ENCODE peak calls at places on chromosomes 5 and 9, in seven cellular contexts. N is MCF 10A; I is Peyer's patch; M is nephron progenitor cell; A is colonic mucosa; J is naive thymus-derived CD8-positive, alpha-beta T cell; V is activated CD4-positive, alpha-beta T cell treated with anti-CD3 and anti-CD28 coated beads, Interleukin-2, amount 50 U/mL, for 1 hour. X is an unnamed sample.

GRCh38 chr9:98709968-98710965 is 1.5 kb upstream of the GABBR2 start:
- DNase-seq in M (peak), A (no peak), N (peak), J (no peak), I (no peak), V (no peak), X (no peak)

GRCh38 chr9:126919193-126919592 is 4.6 kb downstream of the RALGPS1 start:
- DNase-seq in N (no peak), M (no peak), A (no peak), J (no peak), V (no peak), I (no peak), X (no peak)

GRCh38 chr5:38148021-38148625 is 110.2 kb upstream of the EGFLAM start:
- DNase-seq in A (no peak), I (no peak), N (no peak), M (no peak), V (no peak), J (no peak), X (no peak)

GRCh38 chr5:73419414-73420390 is 28.9 kb downstream of the FOXD1 start:
- DNase-seq in I (no peak), M (peak), A (no peak), J (no peak), N (no peak), V (no peak), X (no peak)

GRCh38 chr5:32331217-32331926 is 18.6 kb upstream of the MTMR12 start:
- DNase-seq in J (no peak), N (no peak), V (no peak), M (peak), A (peak), I (no peak), X (peak)

GRCh38 chr9:37026936-37027581 is 7.0 kb downstream of the PAX5 start:
- DNase-seq in J (no peak), A (no peak), V (no peak), I (no peak), N (no peak), M (no peak), X (no peak)

GRCh38 chr5:127442085-127442484 is 75.4 kb upstream of the PRRC1 start:
- DNase-seq in N (peak), A (no peak), I (no peak), M (no peak), V (no peak), J (no peak), X (no peak)

GRCh38 chr5:149247726-149248125 is 23.9 kb upstream of the AFAP1L1 start:
- DNase-seq in V (no peak), I (no peak), J (no peak), N (no peak), A (no peak), M (no peak), X (no peak)

GRCh38 chr9:99980578-99980977 is 74.1 kb downstream of the STX17 start:
- DNase-seq in N (no peak), I (no peak), V (no peak), M (no peak), J (no peak), A (no peak), X (no peak)

GRCh38 chr5:178434016-178434761 is 156.0 kb downstream of the COL23A1 start:
- DNase-seq in M (no peak), V (no peak), N (no peak), A (no peak), J (no peak), I (no peak), X (no peak)

GRCh38 chr5:9380108-9380507 is 165.8 kb downstream of the SEMA5A start:
- DNase-seq in N (peak), I (no peak), M (no peak), A (no peak), J (no peak), V (no peak), X (no peak)

GRCh38 chr5:66684663-66685062 is 88.5 kb downstream of the MAST4 start:
- DNase-seq in J (no peak), A (no peak), I (no peak), M (no peak), V (no peak), N (no peak), X (no peak)

GRCh38 chr5:176658007-176658599 is 10.8 kb downstream of the TSPAN17 start:
- DNase-seq in V (peak), A (peak), J (peak), N (peak), M (peak), I (peak), X (peak)

GRCh38 chr9:114392749-114393112 is 4.9 kb upstream of the AKNA start:
- DNase-seq in N (no peak), A (peak), M (no peak), I (no peak), V (no peak), J (no peak), X (peak)

GRCh38 chr5:5373351-5374033 is 49.0 kb upstream of the ICE1 start:
- DNase-seq in J (no peak), M (no peak), I (no peak), V (no peak), N (no peak), A (no peak), X (no peak)

GRCh38 chr5:83645936-83646335 is 74.7 kb downstream of the HAPLN1 start:
- DNase-seq in I (no peak), A (no peak), M (no peak), J (no peak), V (no peak), N (peak), X (no peak)

GRCh38 chr5:122078116-122078865 is at the start of gene LOX:
- DNase-seq in I (peak), A (peak), M (peak), J (no peak), V (no peak), N (peak), X (peak)

GRCh38 chr5:127909078-127909477 is 174.5 kb upstream of the SLC12A2 start:
- DNase-seq in M (peak), N (peak), J (no peak), I (no peak), V (no peak), A (peak), X (peak)

GRCh38 chr9:4079906-4080305 is 220.0 kb downstream of the GLIS3 start:
- DNase-seq in A (no peak), I (no peak), J (no peak), M (no peak), N (no peak), V (no peak), X (no peak)

GRCh38 chr5:39478851-39479250 is 54.1 kb upstream of the DAB2 start:
- DNase-seq in M (no peak), N (no peak), I (no peak), J (no peak), A (no peak), V (no peak), X (no peak)

GRCh38 chr9:88593537-88594185 is 58.7 kb downstream of the NXNL2 start:
- DNase-seq in A (peak), J (peak), N (peak), V (peak), I (no peak), M (peak), X (peak)

GRCh38 chr5:149127394-149127955 is 13.8 kb upstream of the ABLIM3 start:
- DNase-seq in N (peak), J (no peak), M (no peak), I (no peak), V (no peak), A (no peak), X (no peak)

GRCh38 chr5:89827388-89827787 is 582.2 kb downstream of the CETN3 start:
- DNase-seq in I (no peak), V (no peak), J (no peak), M (no peak), A (no peak), N (no peak), X (no peak)

GRCh38 chr9:130288926-130289705 is 23.6 kb downstream of the HMCN2 start:
- DNase-seq in M (no peak), V (no peak), N (no peak), A (no peak), J (no peak), I (peak), X (no peak)

GRCh38 chr9:2824564-2824963 is 19.3 kb downstream of the PUM3 start:
- DNase-seq in N (no peak), I (no peak), V (no peak), A (no peak), J (no peak), M (peak), X (peak)

GRCh38 chr5:35999547-35999946 is 8.4 kb upstream of the UGT3A1 start:
- DNase-seq in M (no peak), J (no peak), A (no peak), N (no peak), I (no peak), V (no peak), X (no peak)

GRCh38 chr5:135382131-135382530 is 16.9 kb downstream of the MACROH2A1 start:
- DNase-seq in I (no peak), M (no peak), V (no peak), N (no peak), A (no peak), J (no peak), X (no peak)

GRCh38 chr5:149235841-149236240 is 35.8 kb upstream of the AFAP1L1 start:
- DNase-seq in V (no peak), M (no peak), J (no peak), I (no peak), N (peak), A (no peak), X (no peak)

GRCh38 chr9:130453487-130453886 is 8.7 kb downstream of the ASS1 start:
- DNase-seq in J (no peak), M (no peak), V (no peak), I (peak), A (peak), N (peak), X (peak)

GRCh38 chr5:96381526-96381925 is 51.5 kb downstream of the PCSK1 start:
- DNase-seq in N (no peak), J (no peak), A (peak), I (no peak), M (peak), V (no peak), X (peak)

GRCh38 chr5:59724482-59725392 is 168.8 kb downstream of the PDE4D start:
- DNase-seq in N (peak), J (no peak), I (no peak), V (no peak), A (peak), M (peak), X (peak)

GRCh38 chr5:176624142-176624541 is 6.2 kb downstream of the SNCB start:
- DNase-seq in A (no peak), V (no peak), M (no peak), I (no peak), J (no peak), N (no peak), X (no peak)

GRCh38 chr5:159548517-159548916 is 218.2 kb upstream of the IL12B start:
- DNase-seq in V (no peak), A (no peak), M (no peak), I (no peak), J (no peak), N (peak), X (no peak)

GRCh38 chr9:96243798-96244197 is 58.2 kb downstream of the HSD17B3 start:
- DNase-seq in N (no peak), V (no peak), M (no peak), J (no peak), I (no peak), A (no peak), X (no peak)

GRCh38 chr5:136174021-136174659 is 18.8 kb downstream of the SMIM32 start:
- DNase-seq in A (no peak), M (no peak), I (no peak), V (no peak), J (no peak), N (peak), X (no peak)

GRCh38 chr5:113217619-113218184 is 217.1 kb downstream of the TSSK1B start:
- DNase-seq in V (no peak), N (no peak), A (no peak), J (no peak), I (no peak), M (peak), X (no peak)

GRCh38 chr9:105681724-105682123 is 12.6 kb upstream of the TMEM38B start:
- DNase-seq in N (peak), J (no peak), M (no peak), I (no peak), V (no peak), A (no peak), X (no peak)

X was measured in body of pancreas.